ENCODE peak calls at places on chromosomes 6 and 20, in four cellular contexts. M is neural progenitor cell, G is MM.1S, J is OCI-LY7. A is an unnamed sample.

GRCh38 chr6:13139119-13139518 is 189.2 kb downstream of the TBC1D7 start:
- DNase-seq in M (no peak), G (no peak), J (no peak), A (no peak)

GRCh38 chr6:132893772-132894490 is 79.6 kb downstream of the RPS12 start:
- DNase-seq in M (no peak), G (no peak), J (no peak), A (no peak)

GRCh38 chr20:2871555-2872303 is 1.6 kb upstream of the PTPRA start:
- DNase-seq in M (peak), G (no peak), J (no peak), A (no peak)

GRCh38 chr6:118146584-118146983 is 239.5 kb downstream of the SLC35F1 start:
- DNase-seq in M (no peak), G (no peak), J (no peak), A (no peak)

GRCh38 chr6:135083992-135084915 is 29.6 kb upstream of the HBS1L start:
- DNase-seq in M (no peak), G (no peak), J (no peak), A (no peak)

GRCh38 chr20:13174402-13174801 is 46.7 kb upstream of the ISM1 start:
- DNase-seq in M (no peak), G (no peak), J (peak), A (no peak)

GRCh38 chr20:44642203-44643153 is 9.0 kb downstream of the ADA start:
- DNase-seq in M (peak), G (peak), J (peak), A (peak)

GRCh38 chr20:25285856-25286798 is 38.2 kb downstream of the PYGB start:
- DNase-seq in M (no peak), G (no peak), J (no peak), A (no peak)

GRCh38 chr20:62011403-62011791 is 54.3 kb downstream of the TAF4 start:
- DNase-seq in M (no peak), G (no peak), J (no peak), A (no peak)

GRCh38 chr6:113362542-113363430 is 494.4 kb upstream of the MARCKS start:
- DNase-seq in M (no peak), G (no peak), J (no peak), A (peak)

GRCh38 chr6:20868397-20869185 is 334.3 kb downstream of the CDKAL1 start:
- DNase-seq in M (peak), G (no peak), J (no peak), A (no peak)

GRCh38 chr6:88982720-88983119 is 19.3 kb upstream of the RNGTT start:
- DNase-seq in M (peak), G (peak), J (peak), A (peak)

GRCh38 chr20:47464380-47465101 is 37.1 kb upstream of the NCOA3 start:
- DNase-seq in M (no peak), G (no peak), J (no peak), A (peak)

DNA sequence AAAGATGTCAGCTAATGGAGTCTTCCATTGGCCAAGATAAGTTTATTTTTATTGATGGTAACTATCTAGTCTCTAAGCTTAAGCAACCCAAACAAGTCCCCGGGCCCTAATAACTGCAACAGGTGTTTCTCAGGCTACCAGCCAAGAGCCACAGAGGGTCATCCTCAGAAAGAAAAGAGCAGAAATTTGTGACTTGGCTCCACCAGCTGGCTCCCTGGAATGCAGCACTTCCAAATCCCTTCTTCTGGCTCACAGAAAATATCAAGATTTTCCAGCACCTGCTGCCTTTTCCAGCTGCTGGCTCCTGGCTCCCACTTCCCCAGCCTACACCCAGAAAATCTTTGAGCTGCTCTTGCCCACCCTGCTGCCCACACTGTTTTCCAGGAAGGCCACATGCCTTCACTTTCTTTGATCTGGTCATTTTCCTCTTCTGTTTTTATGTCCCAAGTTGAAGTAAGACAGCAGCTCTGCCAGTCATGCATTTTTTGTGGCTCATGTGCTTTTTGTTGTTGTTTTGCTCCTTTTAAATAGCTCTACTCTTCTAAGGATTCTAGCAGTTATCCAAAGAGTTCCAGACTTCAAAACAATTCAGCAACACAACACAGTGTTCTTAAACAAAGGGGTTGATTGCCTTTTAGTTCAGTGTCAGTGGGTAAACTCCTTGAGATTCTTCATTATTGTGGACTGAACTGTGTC is 151.0 kb upstream of the SMLR1 start:
- DNase-seq in M (peak), G (no peak), J (no peak), A (no peak)
- TF ChIP-seq CTCF in M (peak), G (no peak), J (no peak), A (peak)

GRCh38 chr6:9699890-9700289 is 715.0 kb downstream of the TFAP2A start:
- DNase-seq in M (no peak), G (no peak), J (no peak), A (no peak)
- TF ChIP-seq EZH2phosphoT487 in M (no peak), G (no peak), J (no peak), A (no peak)

DNA sequence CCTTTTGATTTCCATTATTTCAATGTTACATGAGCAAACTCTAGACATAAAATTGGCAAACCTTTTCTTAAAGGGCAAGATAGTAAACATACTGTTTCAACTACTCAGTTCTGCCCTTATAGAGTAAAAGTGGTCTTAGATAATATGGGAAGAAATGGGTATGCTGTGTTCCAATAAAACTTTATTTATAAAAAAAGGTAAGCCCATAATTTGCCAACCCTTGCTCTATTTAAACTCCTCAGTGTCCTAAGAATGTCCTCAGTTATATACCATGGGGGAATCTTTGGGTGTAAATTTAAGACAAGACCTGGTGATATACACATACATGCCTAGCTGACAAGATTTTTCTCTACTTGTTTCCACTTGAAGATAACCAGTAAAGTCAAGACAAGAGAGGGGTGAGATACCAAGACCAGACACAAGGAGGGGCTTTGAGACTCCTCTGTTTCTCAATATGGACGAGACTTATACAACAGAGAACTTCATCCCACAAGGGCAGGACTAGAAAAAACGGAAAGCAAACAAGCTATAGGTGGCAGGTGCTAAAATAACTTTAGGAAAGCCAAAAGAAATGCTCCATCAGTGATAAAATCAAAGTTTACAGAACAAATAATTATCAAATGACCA is 10.5 kb downstream of the SNX3 start:
- DNase-seq in M (peak), G (peak), J (peak), A (peak)
- TF ChIP-seq CTCF in M (peak), G (peak), J (peak), A (peak)

DNA sequence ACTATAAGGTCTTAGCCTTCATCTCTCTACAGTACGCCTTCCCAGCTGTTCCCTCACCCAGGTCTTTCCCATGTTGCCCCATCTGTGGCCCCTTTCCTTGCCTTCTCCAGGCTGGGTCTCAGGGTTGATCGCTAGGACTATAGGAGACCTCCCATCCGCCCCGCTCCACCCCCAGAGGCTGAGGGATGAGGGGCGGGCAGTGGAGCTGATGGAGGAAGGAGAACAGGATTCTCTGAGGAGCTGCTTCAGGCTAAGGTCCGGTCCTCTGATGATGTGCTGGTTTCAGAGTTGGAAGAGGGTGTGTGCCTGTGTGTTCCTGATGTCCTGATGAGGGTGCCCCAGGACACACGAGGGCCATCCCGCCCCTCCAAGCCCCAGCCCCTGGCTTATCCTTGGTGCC is 154.8 kb upstream of the QKI start:
- DNase-seq in M (no peak), G (no peak), J (no peak), A (no peak)
- TF ChIP-seq EZH2phosphoT487 in M (no peak), G (no peak), J (no peak), A (no peak)

DNA sequence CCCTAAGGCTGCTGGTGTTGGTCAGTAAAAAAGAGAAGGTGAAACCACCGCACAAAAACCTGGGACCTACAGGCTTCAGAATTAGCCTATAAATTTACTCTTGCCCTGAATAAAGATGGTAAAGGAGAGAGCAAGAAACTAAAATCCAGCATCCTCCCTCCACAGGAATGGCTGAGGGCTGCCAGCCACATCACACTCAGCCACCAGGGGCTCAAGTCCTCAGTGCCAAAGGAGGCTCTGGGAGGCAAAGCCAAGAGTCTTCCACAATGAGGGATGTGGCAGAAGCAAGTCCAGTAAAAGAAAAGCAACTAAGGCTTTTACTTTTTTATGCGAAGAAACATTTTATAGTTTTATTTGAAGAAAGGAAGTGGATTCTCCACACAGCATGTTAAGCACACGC is 219.5 kb upstream of the SSTR4 start:
- DNase-seq in M (peak), G (no peak), J (no peak), A (no peak)
- TF ChIP-seq CTCF in M (peak), G (no peak), J (no peak), A (peak)

GRCh38 chr20:31632503-31633338 is 5.0 kb upstream of the COX4I2 start:
- DNase-seq in M (no peak), G (no peak), J (no peak), A (no peak)
- TF ChIP-seq EZH2phosphoT487 in M (no peak), G (no peak), J (no peak), A (no peak)

GRCh38 chr6:166032366-166033171 is 135.1 kb downstream of the TBXT start:
- DNase-seq in M (peak), G (no peak), J (no peak), A (peak)
- TF ChIP-seq CTCF in M (peak), G (no peak), J (no peak), A (no peak)

A was measured in PC-3.